ENCODE peak calls at places on chromosomes 3 and 15, in seven cellular contexts. Z, I, Q, S, T, G and U are unnamed samples.

GRCh38 chr3:122078235-122078935 is 23.2 kb downstream of the CD86 start:
- DNase-seq in Z (no peak), I (no peak), Q (no peak), S (no peak), T (no peak), G (no peak), U (no peak)

GRCh38 chr3:23159929-23160328 is 43.2 kb upstream of the UBE2E2 start:
- DNase-seq in Z (no peak), I (no peak), Q (peak), S (no peak), T (peak), G (peak), U (no peak)

GRCh38 chr3:39383190-39383912 is at the start of gene SLC25A38:
- DNase-seq in Z (peak), I (peak), Q (peak), S (peak), T (peak), G (peak), U (peak)

GRCh38 chr3:13858768-13859520 is 20.9 kb downstream of the WNT7A start:
- DNase-seq in Z (no peak), I (no peak), Q (no peak), S (no peak), T (no peak), G (no peak), U (no peak)

GRCh38 chr3:128278130-128278529 is 124.8 kb downstream of the EEFSEC start:
- DNase-seq in Z (no peak), I (no peak), Q (no peak), S (no peak), T (no peak), G (no peak), U (no peak)

GRCh38 chr3:50100956-50101845 is 12.5 kb downstream of the RBM5 start:
- DNase-seq in Z (peak), I (no peak), Q (no peak), S (no peak), T (peak), G (no peak), U (no peak)

GRCh38 chr3:10928396-10928960 is 64.1 kb upstream of the SLC6A1 start:
- DNase-seq in Z (no peak), I (no peak), Q (no peak), S (no peak), T (no peak), G (no peak), U (no peak)

GRCh38 chr15:64163662-64164362 is 990 bp upstream of the PPIB start:
- DNase-seq in Z (no peak), I (peak), Q (no peak), S (no peak), T (no peak), G (peak), U (no peak)

GRCh38 chr3:186571644-186572013 is 1.1 kb downstream of the DNAJB11 start:
- DNase-seq in Z (no peak), I (no peak), Q (no peak), S (no peak), T (no peak), G (no peak), U (no peak)
- H3K4me3 ChIP-seq in Z (no peak), I (peak), Q (peak), S (peak), T (peak), G (peak), U (peak)

DNA sequence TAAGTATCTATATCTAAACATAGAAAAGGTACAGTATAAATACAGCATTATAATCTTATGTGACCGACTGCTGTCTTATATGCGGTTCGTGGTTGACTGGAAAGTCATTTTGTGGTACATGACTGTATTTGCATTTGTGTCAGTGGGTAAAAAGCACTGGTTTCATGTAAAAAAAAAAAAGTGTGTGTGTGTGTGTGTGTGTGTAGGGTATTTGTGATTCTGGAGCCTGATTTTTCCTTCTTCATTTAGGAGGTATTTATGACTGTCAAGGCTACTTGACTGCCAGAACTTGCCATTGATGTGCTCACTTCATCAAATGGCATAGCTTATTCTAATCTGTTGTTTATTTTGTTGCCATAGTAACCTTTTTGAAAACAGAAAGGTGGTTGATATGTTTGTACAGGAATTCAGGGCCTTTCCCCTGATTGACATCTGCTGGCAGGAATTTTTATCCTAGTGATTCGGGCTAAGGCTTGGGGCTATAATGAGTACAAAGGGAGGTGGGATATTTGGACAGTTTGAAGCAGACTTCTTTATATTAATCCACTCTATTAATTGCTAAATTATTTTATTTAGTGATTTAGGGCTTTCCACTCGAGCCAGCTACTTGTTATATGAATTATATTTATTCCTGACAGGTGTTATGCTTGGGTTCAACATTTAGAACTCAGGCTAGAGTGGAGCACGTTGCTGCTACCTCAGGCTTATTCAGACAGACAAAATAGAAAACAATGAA is 63.4 kb downstream of the AKAP13 start:
- DNase-seq in Z (no peak), I (peak), Q (peak), S (no peak), T (peak), G (peak), U (peak)
- TF ChIP-seq CTCF in Z (no peak), I (no peak), Q (no peak), S (peak), T (no peak), G (peak), U (no peak)

DNA sequence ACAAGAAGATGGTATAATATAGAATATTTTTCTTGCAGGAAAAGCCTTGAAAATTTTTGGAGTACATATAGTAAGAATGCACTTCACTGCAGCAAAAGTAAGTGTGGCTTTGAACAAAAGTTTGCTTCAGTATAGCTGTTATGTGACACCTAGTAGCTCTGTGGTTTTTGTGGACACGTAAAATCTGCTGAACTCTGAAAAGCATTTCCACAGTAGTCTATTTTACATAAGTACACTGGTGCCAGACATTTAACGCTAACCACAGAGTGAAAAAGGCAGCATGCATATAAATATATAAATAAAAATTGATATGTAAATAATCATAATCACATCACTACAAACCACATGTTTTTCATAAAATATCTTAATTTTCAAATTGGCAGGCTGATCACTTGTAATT is 39.8 kb downstream of the CGGBP1 start:
- DNase-seq in Z (no peak), I (no peak), Q (no peak), S (no peak), T (no peak), G (no peak), U (no peak)
- H3K4me3 ChIP-seq in Z (no peak), I (no peak), Q (no peak), S (no peak), T (no peak), G (no peak), U (no peak)

DNA sequence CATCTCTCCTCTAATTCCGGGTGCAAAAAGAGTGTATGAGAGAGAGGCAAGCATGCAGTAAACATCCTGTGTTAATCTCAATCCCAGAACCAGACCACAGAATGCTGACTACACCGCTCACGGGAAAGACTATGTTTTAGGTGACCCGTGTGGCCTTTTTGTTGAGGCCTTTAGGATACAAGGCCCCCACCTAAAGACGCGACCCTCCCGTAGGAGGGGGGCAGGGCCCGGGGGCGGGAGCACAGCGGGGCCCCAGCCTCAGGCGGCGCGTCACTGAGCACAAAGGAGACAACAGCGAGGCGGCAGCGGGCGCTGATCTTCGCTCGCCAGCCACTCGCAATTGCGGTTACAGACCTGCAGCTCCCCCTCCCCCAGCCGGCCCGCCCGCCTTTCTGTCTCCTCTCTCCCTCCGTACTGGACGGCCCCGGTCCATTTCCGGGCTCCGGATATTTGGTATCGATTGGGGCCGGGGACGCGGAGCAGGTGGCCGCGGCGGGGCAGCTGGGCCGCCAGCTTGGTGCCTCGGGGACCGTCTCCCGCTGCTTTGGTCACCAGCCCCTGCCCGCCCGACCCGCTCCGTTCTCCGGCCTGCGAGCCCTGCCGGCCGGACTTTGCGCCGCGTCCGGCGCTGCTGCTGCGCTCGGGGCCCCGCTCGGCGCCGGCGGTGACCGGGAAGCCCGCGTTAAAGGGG is at the start of gene CCDC50:
- DNase-seq in Z (peak), I (peak), Q (peak), S (peak), T (peak), G (peak), U (peak)
- TF ChIP-seq CTCF in Z (no peak), I (no peak), Q (no peak), S (no peak), T (no peak), G (peak), U (no peak)

DNA sequence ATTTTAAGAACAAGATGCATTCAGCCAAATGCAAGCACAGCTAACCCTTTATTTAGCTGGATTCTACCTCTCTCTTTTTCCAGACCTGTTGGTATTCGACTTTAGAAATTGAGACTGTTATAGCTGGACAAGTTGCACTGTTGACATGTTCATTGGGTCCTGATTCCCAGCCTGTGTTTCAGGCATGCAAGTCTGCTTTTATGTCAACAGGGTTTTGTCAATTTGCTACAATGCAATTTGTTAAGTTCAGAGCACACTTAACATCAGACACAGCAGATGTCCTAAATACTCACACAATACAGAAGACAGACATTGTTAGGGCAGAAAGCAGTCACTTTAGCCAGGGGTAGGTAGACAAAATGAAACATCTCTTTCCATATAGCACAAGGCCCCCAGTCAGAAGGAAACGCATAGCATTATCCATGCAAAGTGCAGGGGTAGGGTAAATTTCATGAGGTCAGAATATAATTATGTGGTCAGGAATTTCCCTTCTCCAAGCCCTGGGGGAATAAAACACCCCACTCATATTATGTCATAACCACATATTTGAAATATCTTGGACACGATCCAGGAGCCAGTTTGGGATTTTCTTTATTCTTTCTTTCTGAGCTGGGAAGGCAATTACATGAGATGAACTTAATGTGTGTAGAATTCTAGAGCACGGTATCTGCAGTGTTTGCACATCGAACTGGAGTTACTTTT is 504.1 kb downstream of the NTRK3 start:
- DNase-seq in Z (no peak), I (no peak), Q (peak), S (no peak), T (peak), G (peak), U (no peak)
- H3K4me3 ChIP-seq in Z (no peak), I (no peak), Q (no peak), S (no peak), T (no peak), G (no peak), U (no peak)

GRCh38 chr3:115760722-115761121 is 137.4 kb downstream of the GAP43 start:
- DNase-seq in Z (peak), I (no peak), Q (no peak), S (no peak), T (no peak), G (no peak), U (no peak)
- TF ChIP-seq CTCF in Z (no peak), I (no peak), Q (no peak), S (no peak), T (no peak), G (no peak), U (no peak)

DNA sequence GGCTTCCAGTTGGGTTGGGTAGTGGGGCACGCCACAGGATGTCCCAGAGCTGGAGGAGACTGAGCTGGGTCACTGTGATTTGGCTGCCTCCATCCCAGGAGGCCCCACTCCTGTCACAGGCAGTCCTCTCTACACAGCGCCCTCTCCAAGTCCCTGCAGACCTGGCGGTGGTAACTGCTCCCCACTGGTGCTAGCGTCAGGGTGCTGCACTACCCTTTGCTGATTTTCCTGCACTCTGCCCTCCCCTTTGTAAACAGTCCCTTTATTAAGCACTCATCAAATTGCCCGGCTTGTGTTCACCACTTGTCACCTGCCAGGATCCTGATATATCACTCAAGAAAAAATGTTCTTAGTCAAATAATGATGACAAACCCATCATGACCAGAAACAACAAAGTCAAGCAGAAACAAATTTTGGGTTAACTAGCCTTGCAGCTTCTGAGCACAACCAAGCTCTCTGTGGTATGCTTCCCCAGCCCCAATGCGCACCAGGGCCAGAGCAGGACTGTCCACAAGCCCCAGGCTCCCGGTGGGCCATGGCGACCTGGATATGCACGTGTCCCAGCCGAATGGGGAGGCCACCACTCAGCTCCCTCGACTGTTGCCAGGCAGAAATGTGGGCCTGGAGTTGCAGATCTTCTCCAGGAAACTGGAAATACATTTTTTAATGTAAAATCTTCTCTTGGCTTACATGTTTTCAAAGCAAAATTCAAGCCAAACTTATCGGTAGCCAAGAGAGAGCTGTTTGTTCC is 24.6 kb downstream of the MEGF11 start:
- DNase-seq in Z (no peak), I (no peak), Q (no peak), S (no peak), T (no peak), G (no peak), U (no peak)
- H3K4me3 ChIP-seq in Z (no peak), I (no peak), Q (no peak), S (no peak), T (no peak), G (no peak), U (no peak)

DNA sequence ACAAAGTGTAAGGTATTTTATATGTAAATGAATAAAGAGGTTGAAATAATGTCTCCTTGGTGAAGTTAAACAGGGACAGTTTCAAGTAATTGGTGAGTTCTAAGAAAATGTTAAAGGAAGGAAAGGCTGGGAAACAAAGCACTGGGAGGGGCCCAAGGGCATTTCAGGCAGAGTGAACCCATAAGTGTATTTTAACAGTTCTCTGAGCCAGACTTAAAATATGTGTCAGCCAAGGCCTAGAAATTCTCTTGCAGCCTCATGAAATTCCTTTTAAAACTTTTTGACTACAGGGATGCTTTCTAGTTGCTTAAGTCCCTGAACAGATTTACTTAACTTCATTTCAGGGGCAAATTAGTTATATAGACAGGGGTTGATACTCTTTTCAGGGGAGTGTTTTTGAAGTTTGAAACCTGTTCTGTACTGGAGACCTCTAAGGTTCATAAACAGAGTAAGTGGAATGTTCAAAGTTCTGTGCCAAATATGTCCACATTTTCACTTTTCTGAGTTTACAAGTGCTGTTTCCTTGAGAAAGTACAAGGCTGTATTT is 77.6 kb downstream of the GALK2 start:
- DNase-seq in Z (no peak), I (no peak), Q (no peak), S (no peak), T (peak), G (no peak), U (no peak)
- TF ChIP-seq CTCF in Z (no peak), I (no peak), Q (no peak), S (no peak), T (no peak), G (no peak), U (no peak)

GRCh38 chr3:27593173-27593572 is 109.0 kb upstream of the SLC4A7 start:
- DNase-seq in Z (no peak), I (no peak), Q (no peak), S (no peak), T (no peak), G (no peak), U (no peak)
- H3K4me3 ChIP-seq in Z (no peak), I (no peak), Q (no peak), S (no peak), T (no peak), G (no peak), U (no peak)

GRCh38 chr3:67458406-67458805 is 196.0 kb downstream of the SUCLG2 start:
- DNase-seq in Z (no peak), I (no peak), Q (no peak), S (no peak), T (peak), G (no peak), U (no peak)
- TF ChIP-seq CTCF in Z (no peak), I (no peak), Q (no peak), S (no peak), T (peak), G (no peak), U (no peak)